ENCODE peak calls at places on chromosome 2, in four cellular contexts. D is K562, Z is HepG2, R is GM12878. A is an unnamed sample.

GRCh38 chr2:167945660-167946366 is 301.6 kb downstream of the STK39 start:
- DNase-seq in R (no peak), D (peak; percentile 46), Z (no peak), A (no peak)

GRCh38 chr2:64626146-64626809 is 27.4 kb downstream of the SERTAD2 start:
- DNase-seq in R (no peak), D (no peak), Z (no peak), A (no peak)

GRCh38 chr2:10519067-10519740 is 71.1 kb upstream of the ODC1 start:
- DNase-seq in D (no peak), Z (no peak), R (no peak), A (no peak)

GRCh38 chr2:236768393-236769140 is 198.9 kb downstream of the ACKR3 start:
- DNase-seq in D (no peak), Z (no peak), R (no peak), A (no peak)

GRCh38 chr2:19046986-19047780 is 311.2 kb downstream of the OSR1 start:
- DNase-seq in R (peak; percentile 31), D (no peak), Z (no peak), A (no peak)

GRCh38 chr2:106183093-106183837 is 10.8 kb downstream of the UXS1 start:
- DNase-seq in D (no peak), Z (no peak), R (no peak), A (no peak)

GRCh38 chr2:52510432-52510831 is 1257.2 kb upstream of the CHAC2 start:
- DNase-seq in D (no peak), Z (no peak), R (no peak), A (no peak)

GRCh38 chr2:186912979-186913378 is 64.0 kb upstream of the ZSWIM2 start:
- DNase-seq in D (no peak), Z (no peak), R (no peak), A (no peak)

GRCh38 chr2:173472112-173472511 is 117.4 kb downstream of the CDCA7 start:
- DNase-seq in R (no peak), Z (no peak), D (no peak), A (no peak)

GRCh38 chr2:139296672-139297209 is 516.6 kb upstream of the NXPH2 start:
- DNase-seq in Z (no peak), D (no peak), R (no peak), A (no peak)

GRCh38 chr2:95232232-95232631 is 24.9 kb downstream of the ZNF892 start:
- DNase-seq in D (no peak), R (no peak), Z (no peak), A (no peak)

GRCh38 chr2:24708537-24709152 is 84.5 kb downstream of the PTRHD1 start:
- DNase-seq in D (no peak), Z (no peak), R (no peak), A (no peak)

DNA sequence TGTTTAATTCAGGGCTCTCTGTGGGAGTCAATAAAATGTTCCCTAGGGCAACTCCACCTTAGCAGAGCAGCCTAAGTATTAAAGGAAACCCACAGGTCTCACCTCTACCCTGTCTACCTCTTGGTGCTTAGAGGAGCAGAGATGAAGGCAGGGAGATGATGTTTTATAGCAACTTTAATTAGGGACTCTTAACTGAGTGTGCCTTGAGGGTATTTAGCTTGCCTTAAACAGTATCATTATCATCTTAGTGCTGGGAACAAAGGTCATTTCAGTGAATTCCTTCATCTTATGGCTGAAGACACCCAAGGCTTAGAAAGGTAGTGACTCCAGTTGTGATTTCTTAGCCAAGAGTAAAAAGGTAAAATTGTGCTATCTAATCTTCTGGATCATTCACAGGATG is 26.7 kb downstream of the VIL1 start:
- DNase-seq in D (no peak), R (no peak), Z (no peak), A (no peak)
- TF ChIP-seq NR2C2 in D (no peak), R (no peak), Z (no peak), A (no peak)

DNA sequence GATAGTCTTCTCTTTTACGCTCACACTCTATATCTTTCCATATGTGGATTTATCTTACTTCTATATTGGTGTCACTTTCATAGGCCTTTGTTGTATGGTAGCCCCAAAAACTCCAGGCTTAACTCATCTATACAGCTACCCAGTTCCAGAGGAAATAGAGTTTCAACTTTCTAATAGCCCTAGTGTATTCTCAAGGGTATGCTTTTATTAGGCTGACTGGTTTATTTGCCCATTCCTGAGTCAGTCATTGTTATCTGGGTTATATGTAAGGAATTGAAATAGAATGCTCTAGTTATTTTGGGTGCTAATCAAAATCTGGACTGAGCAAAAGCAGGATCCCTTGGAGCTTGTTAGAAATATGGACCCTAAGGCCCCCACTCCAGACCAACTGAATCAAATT is 307.4 kb upstream of the KCNJ3 start:
- DNase-seq in R (no peak), Z (no peak), D (no peak), A (no peak)
- TF ChIP-seq NR2C2 in R (no peak), Z (no peak), D (no peak), A (no peak)

GRCh38 chr2:233999182-233999581 is 51.3 kb upstream of the SPP2 start:
- DNase-seq in R (no peak), D (no peak), Z (no peak), A (peak; percentile 13)
- TF ChIP-seq NR2C2 in R (no peak), D (no peak), Z (no peak), A (no peak)

GRCh38 chr2:188170356-188170755 is 121.3 kb upstream of the GULP1 start:
- DNase-seq in D (no peak), Z (no peak), R (no peak), A (no peak)
- TF ChIP-seq NR2C2 in D (no peak), Z (no peak), R (no peak), A (no peak)

GRCh38 chr2:113157897-113158753 is 15.6 kb upstream of the PSD4 start:
- DNase-seq in Z (no peak), R (no peak), D (no peak), A (no peak)

GRCh38 chr2:113155331-113155730 is 18.4 kb upstream of the PSD4 start:
- DNase-seq in Z (no peak), R (no peak), D (no peak), A (no peak)

GRCh38 chr2:113158884-113159553 is 14.8 kb upstream of the PSD4 start:
- DNase-seq in Z (no peak), R (no peak), D (no peak), A (no peak)

GRCh38 chr2:113157108-113157896 is 16.5 kb upstream of the PSD4 start:
- DNase-seq in D (peak; percentile 72), Z (no peak), R (no peak), A (peak; percentile 56)

GRCh38 chr2:113156278-113157107 is 17.3 kb upstream of the PSD4 start:
- DNase-seq in D (no peak), Z (peak; percentile 85), R (no peak), A (peak; percentile 24)
- TF ChIP-seq NR2C2 in D (no peak), Z (peak; percentile 46), R (no peak), A (no peak)

GRCh38 chr2:178704876-178705275 is 102.3 kb downstream of the TTN start:
- DNase-seq in D (no peak), Z (no peak), R (no peak), A (no peak)
- TF ChIP-seq NR2C2 in D (no peak), Z (no peak), R (no peak), A (no peak)

DNA sequence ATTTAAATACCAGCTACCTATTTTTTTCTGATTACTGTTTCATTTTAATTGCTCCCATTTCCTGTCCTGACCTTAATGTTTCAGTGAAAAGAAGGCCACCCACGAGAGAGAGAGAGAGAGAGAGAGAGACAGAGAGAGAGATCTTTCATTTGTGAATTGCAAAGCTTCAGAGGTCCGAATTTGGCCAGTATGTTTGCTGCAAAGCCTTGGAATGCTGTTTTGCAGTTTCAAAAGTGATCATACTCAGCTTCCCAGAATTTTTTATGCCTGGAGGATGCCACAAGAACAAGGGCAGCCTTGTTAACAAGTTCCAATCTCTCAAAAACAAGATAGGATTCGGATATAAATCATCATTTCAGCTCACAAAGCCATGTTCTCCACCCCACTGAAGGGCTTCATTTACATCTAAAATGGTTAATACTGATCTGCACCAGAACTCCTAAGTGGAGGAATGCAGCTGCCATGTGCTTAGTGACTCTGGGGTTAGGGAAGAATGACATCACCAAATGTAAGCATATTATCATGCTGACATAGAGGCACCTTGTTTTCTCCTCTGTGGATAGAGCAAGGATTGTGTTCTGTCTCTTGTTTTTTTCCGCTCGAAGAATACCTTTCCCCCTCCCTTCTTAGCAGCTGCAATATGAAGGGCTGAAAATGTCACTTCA is 478.4 kb downstream of the ARHGAP15 start:
- DNase-seq in Z (no peak), R (no peak), D (no peak), A (no peak)
- TF ChIP-seq NR2C2 in Z (no peak), R (no peak), D (no peak), A (no peak)

A was measured in WTC11.